ENCODE peak calls at places on chromosomes 13 and 19, in nine cellular contexts. M, R, I, P, H, J, N, A and E are unnamed samples.

GRCh38 chr19:19444694-19445155 is 39.2 kb downstream of the GATAD2A start:
- DNase-seq in M (no peak), R (no peak), I (peak; percentile 43), P (no peak), H (peak; percentile 55), J (no peak), N (peak; percentile 85), A (no peak), E (no peak)

GRCh38 chr19:37654118-37654517 is 1.1 kb downstream of the ZFP30 start:
- DNase-seq in M (no peak), R (no peak), I (peak; percentile 2), P (no peak), H (no peak), J (peak; percentile 9), N (peak; percentile 6), A (no peak), E (no peak)

GRCh38 chr19:20250627-20251026 is 83.6 kb downstream of the ZNF486 start:
- DNase-seq in M (no peak), R (no peak), I (no peak), P (no peak), H (no peak), J (no peak), N (no peak), A (no peak), E (no peak)

GRCh38 chr13:110590577-110590976 is 24.8 kb upstream of the NAXD start:
- DNase-seq in M (no peak), R (no peak), I (no peak), P (no peak), H (peak; percentile 63), J (peak; percentile 50), N (no peak), A (no peak), E (no peak)

GRCh38 chr13:33119886-33120543 is 103.8 kb downstream of the KL start:
- DNase-seq in M (no peak), R (no peak), I (peak; percentile 44), P (no peak), H (no peak), J (peak; percentile 81), N (no peak), A (no peak), E (no peak)

GRCh38 chr13:104140557-104140956 is 1074.3 kb upstream of the SLC10A2 start:
- DNase-seq in M (peak; percentile 5), R (no peak), I (peak; percentile 79), P (no peak), H (no peak), J (peak; percentile 19), N (no peak), A (no peak), E (no peak)

GRCh38 chr13:104357174-104357573 is 1291.0 kb upstream of the SLC10A2 start:
- DNase-seq in M (no peak), R (no peak), I (peak; percentile 33), P (no peak), H (no peak), J (no peak), N (no peak), A (no peak), E (no peak)

GRCh38 chr19:49690656-49691242 is at the start of gene CPT1C:
- DNase-seq in M (peak; percentile 73), R (peak; percentile 24), I (peak; percentile 71), P (peak; percentile 82), H (peak; percentile 96), J (no peak), N (no peak), A (peak; percentile 85), E (no peak)

GRCh38 chr19:46181386-46181774 is 33.3 kb downstream of the IGFL2 start:
- DNase-seq in M (peak; percentile 21), R (no peak), I (peak; percentile 19), P (no peak), H (peak; percentile 23), J (no peak), N (no peak), A (no peak), E (no peak)

GRCh38 chr13:110538632-110539031 is 22.9 kb downstream of the RAB20 start:
- DNase-seq in M (no peak), R (no peak), I (no peak), P (peak; percentile 81), H (no peak), J (no peak), N (no peak), A (no peak), E (no peak)

GRCh38 chr13:49113526-49114286 is 106.4 kb upstream of the MLNR start:
- DNase-seq in M (peak; percentile 68), R (no peak), I (peak; percentile 68), P (no peak), H (no peak), J (peak; percentile 29), N (no peak), A (no peak), E (no peak)

GRCh38 chr13:33678906-33679657 is 138.9 kb upstream of the RFC3 start:
- DNase-seq in M (peak; percentile 34), R (peak; percentile 20), I (peak; percentile 88), P (peak; percentile 72), H (no peak), J (peak; percentile 94), N (peak; percentile 38), A (peak; percentile 72), E (peak; percentile 95)

GRCh38 chr13:38045278-38046048 is 175.9 kb upstream of the TRPC4 start:
- DNase-seq in M (peak; percentile 46), R (no peak), I (peak; percentile 79), P (no peak), H (peak; percentile 69), J (peak; percentile 27), N (peak; percentile 69), A (no peak), E (no peak)

GRCh38 chr13:34107814-34108213 is 289.9 kb downstream of the RFC3 start:
- DNase-seq in M (peak; percentile 2), R (no peak), I (peak; percentile 10), P (no peak), H (no peak), J (no peak), N (no peak), A (no peak), E (no peak)

GRCh38 chr13:81957121-81957520 is 1616.2 kb upstream of the SPRY2 start:
- DNase-seq in M (no peak), R (no peak), I (no peak), P (no peak), H (peak; percentile 60), J (no peak), N (no peak), A (no peak), E (no peak)
- TF ChIP-seq CTCF in M (no peak), R (no peak), I (peak; percentile 32), P (no peak), H (peak; percentile 73), J (peak; percentile 21), N (no peak), A (no peak), E (no peak)

DNA sequence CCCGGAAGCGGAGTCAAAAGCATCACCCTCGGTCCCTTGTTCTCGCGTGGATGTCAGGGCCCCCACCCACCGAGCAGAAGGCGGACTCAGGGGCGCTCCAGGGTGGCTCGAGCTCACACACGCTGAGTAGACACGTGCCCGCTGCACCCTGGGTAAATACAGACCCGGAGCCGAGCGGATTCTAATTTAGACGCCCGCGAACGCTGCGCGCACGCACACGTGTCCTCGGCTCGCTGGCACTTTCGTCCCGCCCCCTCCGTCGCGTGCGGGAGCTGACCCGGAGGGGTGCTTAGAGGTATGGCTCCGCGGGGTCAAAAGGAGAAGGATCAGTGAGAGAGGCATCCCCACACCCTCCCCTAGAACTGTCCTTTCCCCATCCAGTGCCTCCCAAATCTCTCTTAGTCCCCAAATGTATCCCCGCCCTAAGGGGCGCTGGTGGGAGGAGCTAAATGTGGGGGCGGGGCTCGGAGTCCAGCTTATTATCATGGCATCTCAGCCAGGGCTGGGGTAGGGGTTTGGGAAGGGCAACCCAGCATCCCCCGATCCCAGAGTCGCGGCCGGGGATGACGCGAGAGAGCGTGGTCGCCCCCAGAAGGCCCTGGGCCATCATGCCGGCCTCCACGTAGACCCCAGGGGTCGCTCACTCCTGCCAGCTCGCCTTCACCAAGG is 451 bp upstream of the ICAM5 start:
- DNase-seq in M (peak; percentile 33), R (peak; percentile 43), I (peak; percentile 67), P (no peak), H (peak; percentile 89), J (no peak), N (peak; percentile 94), A (peak; percentile 86), E (peak; percentile 54)
- H3K4me3 ChIP-seq in M (peak overlapping the region; percentile 57), R (peak overlapping the region; percentile 47), I (peak overlapping the region; percentile 60), P (peak overlapping the region; percentile 41), H (peak overlapping the region; percentile 39), J (peak overlapping the region; percentile 45), N (peak overlapping the region; percentile 79), A (peak overlapping the region; percentile 58), E (peak overlapping the region; percentile 55)

GRCh38 chr19:2444251-2445002 is 12.3 kb downstream of the LMNB2 start:
- DNase-seq in M (no peak), R (no peak), I (no peak), P (no peak), H (no peak), J (no peak), N (no peak), A (no peak), E (no peak)

GRCh38 chr19:2449019-2449418 is 7.7 kb downstream of the LMNB2 start:
- DNase-seq in M (no peak), R (no peak), I (no peak), P (no peak), H (no peak), J (no peak), N (no peak), A (no peak), E (no peak)

GRCh38 chr19:2443116-2443784 is 13.5 kb downstream of the LMNB2 start:
- DNase-seq in M (no peak), R (no peak), I (no peak), P (no peak), H (no peak), J (no peak), N (no peak), A (no peak), E (no peak)

GRCh38 chr19:2443785-2444182 is 13.0 kb downstream of the LMNB2 start:
- DNase-seq in M (no peak), R (no peak), I (no peak), P (no peak), H (no peak), J (no peak), N (no peak), A (no peak), E (no peak)

GRCh38 chr19:2446390-2446789 is 10.4 kb downstream of the LMNB2 start:
- DNase-seq in M (no peak), R (peak; percentile 14), I (no peak), P (no peak), H (no peak), J (no peak), N (no peak), A (no peak), E (no peak)
- TF ChIP-seq CTCF in M (no peak), R (no peak), I (no peak), P (no peak), H (no peak), J (no peak), N (no peak), A (no peak), E (no peak)

GRCh38 chr19:58406818-58407657 is 1.4 kb upstream of the ZNF584 start:
- DNase-seq in M (no peak), R (no peak), I (peak; percentile 38), P (no peak), H (peak; percentile 70), J (no peak), N (peak; percentile 64), A (no peak), E (no peak)
- H3K4me3 ChIP-seq in M (peak overlapping the region; percentile 85), R (peak overlapping the region; percentile 75), I (peak overlapping the region; percentile 97), P (peak overlapping the region; percentile 83), H (peak overlapping the region; percentile 95), J (peak overlapping the region; percentile 93), N (peak overlapping the region; percentile 87), A (peak overlapping the region; percentile 97), E (peak overlapping the region; percentile 76)